ENCODE peak calls at places on chromosomes 6 and 20, in four cellular contexts. One of them, this sample, is unnamed.

GRCh38 chr6:113879186-113880096 is 22.3 kb downstream of the MARCKS start:
- DNase-seq in nephron progenitor cell: peak
- DNase-seq in GM04503: no peak
- DNase-seq in HFF-Myc: no peak
- DNase-seq in this sample: peak

GRCh38 chr6:108167449-108167903 is 1.7 kb downstream of the NR2E1 start:
- DNase-seq in nephron progenitor cell: peak
- DNase-seq in GM04503: no peak
- DNase-seq in HFF-Myc: no peak
- DNase-seq in this sample: no peak

GRCh38 chr20:49976542-49976941 is 6.2 kb upstream of the SNAI1 start:
- DNase-seq in nephron progenitor cell: no peak
- DNase-seq in GM04503: no peak
- DNase-seq in HFF-Myc: no peak
- DNase-seq in this sample: peak

GRCh38 chr6:156828280-156828703 is 51.1 kb downstream of the ARID1B start:
- DNase-seq in nephron progenitor cell: no peak
- DNase-seq in GM04503: peak
- DNase-seq in HFF-Myc: peak
- DNase-seq in this sample: peak

GRCh38 chr20:64142546-64142945 is 21.7 kb upstream of the MYT1 start:
- DNase-seq in nephron progenitor cell: no peak
- DNase-seq in GM04503: no peak
- DNase-seq in HFF-Myc: no peak
- DNase-seq in this sample: no peak

GRCh38 chr6:32327103-32327502 is 44.6 kb downstream of the TSBP1 start:
- DNase-seq in nephron progenitor cell: no peak
- DNase-seq in GM04503: no peak
- DNase-seq in HFF-Myc: no peak
- DNase-seq in this sample: no peak

GRCh38 chr6:25875563-25875905 is 1.5 kb upstream of the SLC17A3 start:
- DNase-seq in nephron progenitor cell: no peak
- DNase-seq in GM04503: no peak
- DNase-seq in HFF-Myc: no peak
- DNase-seq in this sample: peak

GRCh38 chr6:209432-210103 is 82.7 kb upstream of the DUSP22 start:
- DNase-seq in nephron progenitor cell: no peak
- DNase-seq in GM04503: no peak
- DNase-seq in HFF-Myc: no peak
- DNase-seq in this sample: no peak

GRCh38 chr6:3022765-3023662 is 23.3 kb downstream of the NQO2 start:
- DNase-seq in nephron progenitor cell: no peak
- DNase-seq in GM04503: peak
- DNase-seq in HFF-Myc: no peak
- DNase-seq in this sample: no peak

GRCh38 chr20:46835418-46835817 is 59.2 kb upstream of the EYA2 start:
- DNase-seq in nephron progenitor cell: no peak
- DNase-seq in GM04503: no peak
- DNase-seq in HFF-Myc: no peak
- DNase-seq in this sample: no peak

GRCh38 chr6:2715737-2716136 is 35.0 kb downstream of the MYLK4 start:
- DNase-seq in nephron progenitor cell: no peak
- DNase-seq in GM04503: no peak
- DNase-seq in HFF-Myc: no peak
- DNase-seq in this sample: no peak

GRCh38 chr6:153131037-153131981 is at the start of gene RGS17:
- DNase-seq in nephron progenitor cell: peak
- DNase-seq in GM04503: no peak
- DNase-seq in HFF-Myc: peak
- DNase-seq in this sample: peak

GRCh38 chr6:166005846-166006592 is 161.6 kb downstream of the TBXT start:
- DNase-seq in nephron progenitor cell: peak
- DNase-seq in GM04503: no peak
- DNase-seq in HFF-Myc: no peak
- DNase-seq in this sample: peak

GRCh38 chr6:161748535-161749386 is 474.9 kb upstream of the AGPAT4 start:
- DNase-seq in nephron progenitor cell: peak
- DNase-seq in GM04503: no peak
- DNase-seq in HFF-Myc: no peak
- DNase-seq in this sample: peak

GRCh38 chr6:20291764-20292227 is 79.5 kb upstream of the MBOAT1 start:
- DNase-seq in nephron progenitor cell: peak
- DNase-seq in GM04503: peak
- DNase-seq in HFF-Myc: peak
- DNase-seq in this sample: peak

GRCh38 chr6:87487555-87487954 is 14.8 kb downstream of the SLC35A1 start:
- DNase-seq in nephron progenitor cell: no peak
- DNase-seq in GM04503: no peak
- DNase-seq in HFF-Myc: no peak
- DNase-seq in this sample: no peak

GRCh38 chr20:44073675-44074071 is 113.3 kb downstream of the JPH2 start:
- DNase-seq in nephron progenitor cell: no peak
- DNase-seq in GM04503: no peak
- DNase-seq in HFF-Myc: no peak
- DNase-seq in this sample: no peak

GRCh38 chr6:137808191-137808590 is 58.9 kb upstream of the TNFAIP3 start:
- DNase-seq in nephron progenitor cell: no peak
- DNase-seq in GM04503: no peak
- DNase-seq in HFF-Myc: no peak
- DNase-seq in this sample: peak

GRCh38 chr6:27669278-27669797 is 196.4 kb upstream of the ZNF184 start:
- DNase-seq in nephron progenitor cell: no peak
- DNase-seq in GM04503: no peak
- DNase-seq in HFF-Myc: no peak
- DNase-seq in this sample: no peak

GRCh38 chr20:50285376-50286173 is 94.9 kb downstream of the CEBPB start:
- DNase-seq in nephron progenitor cell: no peak
- DNase-seq in GM04503: peak
- DNase-seq in HFF-Myc: peak
- DNase-seq in this sample: peak

GRCh38 chr6:84414531-84414930 is 187.1 kb upstream of the CEP162 start:
- DNase-seq in nephron progenitor cell: no peak
- DNase-seq in GM04503: no peak
- DNase-seq in HFF-Myc: no peak
- DNase-seq in this sample: no peak

GRCh38 chr20:18304618-18305017 is 16.3 kb downstream of the ZNF133 start:
- DNase-seq in nephron progenitor cell: no peak
- DNase-seq in GM04503: no peak
- DNase-seq in HFF-Myc: no peak
- DNase-seq in this sample: no peak